ENCODE peak calls at places on chromosomes 16 and 17, in four cellular contexts. G is nephron progenitor cell; M is breast epithelium; W is activated naive CD8-positive, alpha-beta T cell treated with anti-CD3 and anti-CD28 coated beads for 36 hours. H is an unnamed sample.

GRCh38 chr17:62085511-62086408 is 20.7 kb upstream of the MED13 start:
- DNase-seq in G (no peak), M (no peak), W (no peak), H (no peak)

GRCh38 chr17:43171761-43172487 is 910 bp downstream of the NBR1 start:
- DNase-seq in G (no peak), M (no peak), W (peak; percentile 8), H (peak; percentile 9)

GRCh38 chr17:75571197-75571884 is 16.3 kb upstream of the MYO15B start:
- DNase-seq in G (no peak), M (no peak), W (no peak), H (no peak)

GRCh38 chr17:71378036-71378435 is 742.8 kb upstream of the SOX9 start:
- DNase-seq in G (no peak), M (no peak), W (no peak), H (no peak)

GRCh38 chr16:17224859-17225258 is 245.9 kb downstream of the XYLT1 start:
- DNase-seq in G (no peak), M (no peak), W (peak; percentile 25), H (peak; percentile 19)

GRCh38 chr17:40075216-40076100 is 12.7 kb downstream of the THRA start:
- DNase-seq in G (peak; percentile 76), M (peak; percentile 89), W (peak; percentile 61), H (peak; percentile 69)

GRCh38 chr17:42065201-42065600 is 14.8 kb upstream of the C17orf113 start:
- DNase-seq in G (no peak), M (no peak), W (no peak), H (no peak)

GRCh38 chr17:15384142-15384803 is 42.9 kb upstream of the TEKT3 start:
- DNase-seq in G (no peak), M (no peak), W (no peak), H (no peak)

GRCh38 chr17:60139438-60140285 is 10.1 kb upstream of the CA4 start:
- DNase-seq in G (peak; percentile 94), M (peak; percentile 78), W (peak; percentile 67), H (peak; percentile 27)

GRCh38 chr17:6502142-6502541 is 54.2 kb downstream of the PITPNM3 start:
- DNase-seq in G (no peak), M (no peak), W (no peak), H (no peak)

GRCh38 chr17:17071531-17072360 is 29.5 kb downstream of the MPRIP start:
- DNase-seq in G (no peak), M (peak; percentile 39), W (no peak), H (no peak)

GRCh38 chr16:49471038-49471727 is 97.6 kb downstream of the C16orf78 start:
- DNase-seq in G (no peak), M (no peak), W (no peak), H (peak; percentile 1)

GRCh38 chr16:85573696-85574641 is 39.2 kb upstream of the GSE1 start:
- DNase-seq in G (peak; percentile 38), M (no peak), W (no peak), H (no peak)

GRCh38 chr16:49811630-49812334 is 44.1 kb downstream of the ZNF423 start:
- DNase-seq in G (peak; percentile 39), M (no peak), W (no peak), H (no peak)

GRCh38 chr17:49388692-49389513 is 25.8 kb downstream of the PHB1 start:
- DNase-seq in G (no peak), M (no peak), W (no peak), H (no peak)

GRCh38 chr17:59151591-59151990 is 3.4 kb downstream of the SKA2 start:
- DNase-seq in G (no peak), M (no peak), W (no peak), H (no peak)

GRCh38 chr16:58306327-58306726 is 11.5 kb upstream of the PRSS54 start:
- DNase-seq in G (no peak), M (no peak), W (peak; percentile 38), H (peak; percentile 59)

GRCh38 chr17:2935622-2936021 is 127.8 kb downstream of the OR1D5 start:
- DNase-seq in G (no peak), M (no peak), W (no peak), H (no peak)

GRCh38 chr17:61453563-61453962 is 1.3 kb downstream of the TBX4 start:
- DNase-seq in G (no peak), M (no peak), W (no peak), H (no peak)

GRCh38 chr17:56786989-56787482 is 46.7 kb downstream of the C17orf67 start:
- DNase-seq in G (no peak), M (peak; percentile 57), W (peak; percentile 66), H (peak; percentile 54)

GRCh38 chr17:17570798-17571716 is 20.5 kb downstream of the PEMT start:
- DNase-seq in G (no peak), M (no peak), W (no peak), H (no peak)

GRCh38 chr17:80899402-80900268 is 92.0 kb upstream of the CHMP6 start:
- DNase-seq in G (peak; percentile 47), M (no peak), W (peak; percentile 71), H (peak; percentile 47)